ENCODE peak calls at places on chromosomes 4 and X, in ten cellular contexts. One of them, this sample, is unnamed.

GRCh38 chr4:184330008-184330400 is 112.3 kb upstream of the ENPP6 start:
- DNase-seq in NAMALWA: no peak
- DNase-seq in ecto neural progenitor cell: no peak
- DNase-seq in brain microvascular endothelial cell: peak
- DNase-seq in K562: no peak
- DNase-seq in NCI-H2107: no peak
- DNase-seq in A673: no peak
- DNase-seq in T-helper 1 cell: no peak
- DNase-seq in COR-L47: no peak
- DNase-seq in stimulated activated CD4-positive, alpha-beta T cell treated with anti-CD3 and anti-CD28 coated beads, TNF-alpha, amount 100 ng/mL, for 1 hour: no peak
- DNase-seq in this sample: no peak

GRCh38 chrX:145729635-145730034 is 88.0 kb upstream of the SLITRK2 start:
- DNase-seq in NAMALWA: no peak
- DNase-seq in ecto neural progenitor cell: no peak
- DNase-seq in brain microvascular endothelial cell: peak
- DNase-seq in K562: no peak
- DNase-seq in NCI-H2107: no peak
- DNase-seq in A673: no peak
- DNase-seq in T-helper 1 cell: no peak
- DNase-seq in COR-L47: no peak
- DNase-seq in stimulated activated CD4-positive, alpha-beta T cell treated with anti-CD3 and anti-CD28 coated beads, TNF-alpha, amount 100 ng/mL, for 1 hour: no peak
- DNase-seq in this sample: no peak

GRCh38 chr4:185261971-185262370 is 52.6 kb downstream of the SNX25 start:
- DNase-seq in NAMALWA: no peak
- DNase-seq in ecto neural progenitor cell: no peak
- DNase-seq in brain microvascular endothelial cell: no peak
- DNase-seq in K562: no peak
- DNase-seq in NCI-H2107: no peak
- DNase-seq in A673: no peak
- DNase-seq in T-helper 1 cell: no peak
- DNase-seq in COR-L47: no peak
- DNase-seq in stimulated activated CD4-positive, alpha-beta T cell treated with anti-CD3 and anti-CD28 coated beads, TNF-alpha, amount 100 ng/mL, for 1 hour: no peak
- DNase-seq in this sample: no peak

GRCh38 chrX:136754641-136755040 is 26.1 kb downstream of the ARHGEF6 start:
- DNase-seq in NAMALWA: no peak
- DNase-seq in ecto neural progenitor cell: no peak
- DNase-seq in brain microvascular endothelial cell: no peak
- DNase-seq in K562: no peak
- DNase-seq in NCI-H2107: peak
- DNase-seq in A673: no peak
- DNase-seq in T-helper 1 cell: no peak
- DNase-seq in COR-L47: no peak
- DNase-seq in stimulated activated CD4-positive, alpha-beta T cell treated with anti-CD3 and anti-CD28 coated beads, TNF-alpha, amount 100 ng/mL, for 1 hour: no peak
- DNase-seq in this sample: no peak

GRCh38 chr4:55543858-55544257 is 2.9 kb downstream of the CLOCK start:
- DNase-seq in NAMALWA: peak
- DNase-seq in ecto neural progenitor cell: no peak
- DNase-seq in brain microvascular endothelial cell: no peak
- DNase-seq in K562: peak
- DNase-seq in NCI-H2107: no peak
- DNase-seq in A673: peak
- DNase-seq in T-helper 1 cell: no peak
- DNase-seq in COR-L47: no peak
- DNase-seq in stimulated activated CD4-positive, alpha-beta T cell treated with anti-CD3 and anti-CD28 coated beads, TNF-alpha, amount 100 ng/mL, for 1 hour: no peak
- DNase-seq in this sample: no peak

GRCh38 chr4:156672924-156673323 is 298.7 kb downstream of the PDGFC start:
- DNase-seq in NAMALWA: no peak
- DNase-seq in ecto neural progenitor cell: no peak
- DNase-seq in brain microvascular endothelial cell: no peak
- DNase-seq in K562: no peak
- DNase-seq in NCI-H2107: no peak
- DNase-seq in A673: peak
- DNase-seq in T-helper 1 cell: no peak
- DNase-seq in COR-L47: no peak
- DNase-seq in stimulated activated CD4-positive, alpha-beta T cell treated with anti-CD3 and anti-CD28 coated beads, TNF-alpha, amount 100 ng/mL, for 1 hour: no peak
- DNase-seq in this sample: no peak

GRCh38 chr4:83112239-83112638 is 2.3 kb downstream of the PLAC8 start:
- DNase-seq in NAMALWA: peak
- DNase-seq in ecto neural progenitor cell: no peak
- DNase-seq in brain microvascular endothelial cell: no peak
- DNase-seq in K562: no peak
- DNase-seq in NCI-H2107: no peak
- DNase-seq in A673: no peak
- DNase-seq in T-helper 1 cell: peak
- DNase-seq in COR-L47: no peak
- DNase-seq in stimulated activated CD4-positive, alpha-beta T cell treated with anti-CD3 and anti-CD28 coated beads, TNF-alpha, amount 100 ng/mL, for 1 hour: no peak
- DNase-seq in this sample: no peak

GRCh38 chrX:22748093-22748999 is 251.4 kb upstream of the DDX53 start:
- DNase-seq in NAMALWA: peak
- DNase-seq in ecto neural progenitor cell: peak
- DNase-seq in brain microvascular endothelial cell: peak
- DNase-seq in K562: peak
- DNase-seq in NCI-H2107: peak
- DNase-seq in A673: peak
- DNase-seq in T-helper 1 cell: peak
- DNase-seq in COR-L47: peak
- DNase-seq in stimulated activated CD4-positive, alpha-beta T cell treated with anti-CD3 and anti-CD28 coated beads, TNF-alpha, amount 100 ng/mL, for 1 hour: no peak
- DNase-seq in this sample: peak

GRCh38 chr4:128660361-128660964 is 149.0 kb upstream of the JADE1 start:
- DNase-seq in NAMALWA: no peak
- DNase-seq in ecto neural progenitor cell: no peak
- DNase-seq in brain microvascular endothelial cell: no peak
- DNase-seq in K562: no peak
- DNase-seq in NCI-H2107: no peak
- DNase-seq in A673: no peak
- DNase-seq in T-helper 1 cell: no peak
- DNase-seq in COR-L47: no peak
- DNase-seq in stimulated activated CD4-positive, alpha-beta T cell treated with anti-CD3 and anti-CD28 coated beads, TNF-alpha, amount 100 ng/mL, for 1 hour: no peak
- DNase-seq in this sample: no peak